ENCODE peak calls at places on chromosomes 6 and 20, in six cellular contexts. K, W, M, C, D and X are unnamed samples.

GRCh38 chr20:9374480-9374879 is 139.9 kb upstream of the LAMP5 start:
- DNase-seq in K (peak), W (no peak), M (no peak), C (no peak), D (no peak), X (no peak)

GRCh38 chr20:57507477-57507876 is 17.5 kb downstream of the CTCFL start:
- DNase-seq in K (no peak), W (no peak), M (peak), C (no peak), D (no peak), X (peak)

GRCh38 chr6:75282706-75283105 is 1.9 kb downstream of the TMEM30A start:
- DNase-seq in K (no peak), W (no peak), M (peak), C (no peak), D (no peak), X (no peak)

GRCh38 chr6:157066781-157067491 is 256.4 kb downstream of the TMEM242 start:
- DNase-seq in K (no peak), W (no peak), M (no peak), C (no peak), D (no peak), X (no peak)

GRCh38 chr20:48635791-48636267 is 192.0 kb downstream of the PREX1 start:
- DNase-seq in K (peak), W (peak), M (peak), C (peak), D (peak), X (peak)

GRCh38 chr20:2093883-2094282 is 7.7 kb upstream of the STK35 start:
- DNase-seq in K (no peak), W (no peak), M (no peak), C (no peak), D (no peak), X (no peak)

GRCh38 chr20:58711266-58712051 is 18.9 kb downstream of the NPEPL1 start:
- DNase-seq in K (no peak), W (no peak), M (no peak), C (no peak), D (no peak), X (no peak)

GRCh38 chr6:73796881-73797280 is 100.9 kb downstream of the CD109 start:
- DNase-seq in K (no peak), W (no peak), M (no peak), C (no peak), D (no peak), X (no peak)

GRCh38 chr6:164008902-164009301 is 594.4 kb downstream of the QKI start:
- DNase-seq in K (no peak), W (no peak), M (no peak), C (no peak), D (no peak), X (no peak)

GRCh38 chr6:22886881-22887581 is 317.7 kb downstream of the HDGFL1 start:
- DNase-seq in K (no peak), W (no peak), M (no peak), C (no peak), D (no peak), X (peak)

GRCh38 chr20:50843331-50844276 is 48.7 kb downstream of the BCAS4 start:
- DNase-seq in K (no peak), W (no peak), M (peak), C (no peak), D (no peak), X (no peak)